ENCODE peak calls at places on chromosomes 12 and 14, in ten cellular contexts. Y is hepatocyte; H is aorta; E is thoracic aorta; R is ovary; M is mesendoderm; L is cardiac muscle cell; N is sigmoid colon; P is CD8-positive, alpha-beta memory T cell; X is Peyer's patch. V is an unnamed sample.

GRCh38 chr14:93045965-93046695 is 69.6 kb downstream of the ITPK1 start:
- DNase-seq in Y (peak; percentile 66), H (no peak), E (no peak), R (no peak), M (no peak), L (peak; percentile 66), N (no peak), P (no peak), X (no peak), V (no peak)

GRCh38 chr14:60064491-60065072 is 27.1 kb upstream of the PCNX4 start:
- DNase-seq in Y (peak; percentile 19), H (no peak), E (no peak), R (no peak), M (peak; percentile 13), L (peak; percentile 63), N (no peak), P (no peak), X (no peak), V (no peak)

GRCh38 chr12:38934078-38934584 is 28.7 kb upstream of the CPNE8 start:
- DNase-seq in Y (no peak), H (no peak), E (no peak), R (no peak), M (peak; percentile 3), L (no peak), N (no peak), P (no peak), X (no peak), V (no peak)

GRCh38 chr12:31645944-31646343 is 13.5 kb upstream of the ETFBKMT start:
- DNase-seq in Y (no peak), H (no peak), E (no peak), R (no peak), M (no peak), L (no peak), N (no peak), P (no peak), X (no peak), V (no peak)

GRCh38 chr12:65695077-65695865 is 129.0 kb upstream of the HMGA2 start:
- DNase-seq in Y (peak; percentile 69), H (peak; percentile 73), E (peak; percentile 15), R (no peak), M (peak; percentile 22), L (peak; percentile 95), N (no peak), P (no peak), X (peak; percentile 56), V (no peak)

GRCh38 chr14:105499256-105500035 is 8.4 kb downstream of the TEDC1 start:
- DNase-seq in Y (no peak), H (peak; percentile 31), E (no peak), R (no peak), M (no peak), L (no peak), N (peak; percentile 73), P (no peak), X (no peak), V (no peak)

GRCh38 chr12:119911147-119911546 is 34.0 kb upstream of the CIT start:
- DNase-seq in Y (no peak), H (no peak), E (no peak), R (no peak), M (no peak), L (peak; percentile 3), N (no peak), P (no peak), X (no peak), V (no peak)

GRCh38 chr14:98834119-98834518 is 437.9 kb downstream of the BCL11B start:
- DNase-seq in Y (no peak), H (no peak), E (no peak), R (no peak), M (no peak), L (no peak), N (no peak), P (no peak), X (no peak), V (no peak)

GRCh38 chr12:120618954-120619615 is 21.3 kb upstream of the CABP1 start:
- DNase-seq in Y (no peak), H (no peak), E (no peak), R (no peak), M (no peak), L (no peak), N (no peak), P (no peak), X (no peak), V (no peak)

GRCh38 chr12:66055837-66056319 is 74.7 kb downstream of the LLPH start:
- DNase-seq in Y (no peak), H (no peak), E (no peak), R (no peak), M (no peak), L (no peak), N (no peak), P (no peak), X (no peak), V (no peak)

GRCh38 chr14:105498430-105499255 is 7.6 kb downstream of the TEDC1 start:
- DNase-seq in Y (no peak), H (peak; percentile 47), E (no peak), R (no peak), M (no peak), L (no peak), N (peak; percentile 56), P (no peak), X (no peak), V (no peak)

GRCh38 chr14:100765991-100766390 is 39.3 kb downstream of the DLK1 start:
- DNase-seq in Y (no peak), H (no peak), E (no peak), R (no peak), M (no peak), L (no peak), N (peak; percentile 19), P (no peak), X (no peak), V (no peak)

GRCh38 chr14:100765296-100765695 is 38.6 kb downstream of the DLK1 start:
- DNase-seq in Y (no peak), H (no peak), E (no peak), R (no peak), M (no peak), L (no peak), N (peak; percentile 19), P (no peak), X (no peak), V (no peak)

GRCh38 chr14:100769035-100769939 is 42.6 kb downstream of the DLK1 start:
- DNase-seq in Y (no peak), H (no peak), E (no peak), R (no peak), M (no peak), L (no peak), N (peak; percentile 48), P (no peak), X (no peak), V (no peak)

GRCh38 chr14:100767788-100768536 is 41.3 kb downstream of the DLK1 start:
- DNase-seq in Y (no peak), H (no peak), E (no peak), R (no peak), M (no peak), L (no peak), N (peak; percentile 24), P (no peak), X (no peak), V (no peak)

DNA sequence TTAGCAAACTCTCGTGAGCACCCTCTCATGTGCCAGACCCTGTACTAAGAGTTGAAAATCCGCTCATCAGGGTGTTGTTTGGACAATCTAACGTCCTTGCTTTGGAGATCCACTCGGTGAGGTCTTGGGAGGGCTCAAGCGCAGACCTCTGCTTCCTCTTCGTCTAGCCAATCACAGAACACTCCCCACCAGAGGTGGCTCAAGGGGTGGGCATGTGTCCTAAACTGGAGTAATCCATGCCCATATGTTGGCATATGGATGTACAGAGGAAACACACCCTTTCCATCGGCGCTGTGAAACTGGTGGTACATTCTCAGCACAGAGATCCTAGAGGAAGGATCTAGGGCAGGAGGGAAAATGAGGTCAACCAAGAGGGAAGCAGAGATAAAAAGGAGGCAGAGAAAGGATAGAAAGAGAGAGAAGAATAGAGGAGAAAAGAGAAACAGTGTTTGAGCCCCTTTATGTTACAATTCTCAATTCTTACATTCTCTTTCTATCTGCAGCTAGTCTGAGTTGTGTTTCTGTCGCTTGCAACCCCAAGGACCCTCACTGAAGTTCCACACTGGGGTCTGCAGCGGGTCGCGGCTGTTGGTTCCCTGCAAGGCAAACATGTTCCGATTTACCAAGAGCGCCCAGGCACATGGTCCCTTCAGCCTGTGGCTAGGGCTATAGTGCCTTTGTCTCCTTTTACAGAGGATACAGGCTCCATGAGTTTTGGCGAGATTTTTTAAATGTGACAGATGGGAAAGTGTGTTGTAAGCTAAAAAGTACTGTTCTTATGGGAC is 40.5 kb downstream of the DLK1 start:
- DNase-seq in Y (no peak), H (no peak), E (no peak), R (no peak), M (no peak), L (no peak), N (peak; percentile 27), P (no peak), X (no peak), V (no peak)
- H3K27me3 ChIP-seq in Y (no peaks in the 10 kb centered on the region), H (no peaks in the 10 kb centered on the region), E (no peaks in the 10 kb centered on the region), R (no peaks in the 10 kb centered on the region), M (no peaks in the 10 kb centered on the region), L (no peaks in the 10 kb centered on the region), N (no peaks in the 10 kb centered on the region), P (no peaks in the 10 kb centered on the region), X (no peaks in the 10 kb centered on the region), V (no peaks in the 10 kb centered on the region)

DNA sequence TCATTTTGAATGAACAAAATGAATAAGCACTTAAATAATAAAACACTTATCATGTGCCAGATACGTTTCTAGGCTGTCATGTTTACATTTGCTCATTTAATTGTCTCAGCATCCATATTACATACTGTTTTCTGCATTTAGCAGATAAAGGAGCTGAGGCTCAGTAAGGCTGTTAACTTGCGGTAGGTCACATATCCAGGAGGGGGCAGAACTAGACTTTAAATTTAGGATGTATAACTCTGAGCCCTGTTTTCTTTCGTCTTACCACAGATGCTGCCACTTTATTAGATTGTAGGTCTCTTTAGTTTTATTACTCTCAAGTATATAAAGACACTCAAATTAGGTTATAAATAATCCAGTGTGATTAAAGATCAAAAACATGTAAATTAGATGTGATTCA is 17.7 kb downstream of the IRAK4 start:
- DNase-seq in Y (peak; percentile 46), H (no peak), E (no peak), R (no peak), M (peak; percentile 46), L (peak; percentile 47), N (no peak), P (no peak), X (no peak), V (peak; percentile 15)
- H3K36me3 ChIP-seq in Y (no peaks in the 10 kb centered on the region), H (peaks cover 4% of the 10 kb centered on the region), E (peaks cover 12% of the 10 kb centered on the region), R (no peaks in the 10 kb centered on the region), M (no peaks in the 10 kb centered on the region), L (no peaks in the 10 kb centered on the region), N (no peaks in the 10 kb centered on the region), P (peaks cover 43% of the 10 kb centered on the region), X (no peaks in the 10 kb centered on the region), V (no peaks in the 10 kb centered on the region)

DNA sequence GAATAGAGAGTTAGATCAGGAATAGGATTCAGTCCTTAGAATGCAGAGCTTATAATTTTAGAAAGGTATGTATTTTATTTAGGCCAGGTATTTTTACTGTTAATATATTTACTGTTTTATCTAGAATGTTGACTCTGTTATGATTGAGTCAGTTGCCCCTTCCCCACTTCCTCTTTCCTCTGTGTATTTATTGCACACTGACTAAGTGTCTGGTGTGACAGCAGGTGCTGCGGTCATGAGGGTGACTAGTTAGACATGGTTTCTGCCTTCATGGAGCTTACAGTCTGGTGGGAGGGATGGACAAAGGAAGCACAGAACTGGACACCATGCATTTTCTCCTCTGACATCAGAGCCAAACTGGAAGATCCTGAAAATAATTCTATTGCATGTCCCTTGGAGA is 159.8 kb downstream of the CACNA1C start:
- DNase-seq in Y (no peak), H (no peak), E (no peak), R (no peak), M (no peak), L (no peak), N (no peak), P (no peak), X (no peak), V (no peak)
- H3K4me3 ChIP-seq in Y (no peak overlapping the region), H (no peak overlapping the region), E (no peak overlapping the region), R (no peak overlapping the region), M (no peak overlapping the region), L (no peak overlapping the region), N (no peak overlapping the region), P (no peak overlapping the region), X (no peak overlapping the region), V (no peak overlapping the region)

GRCh38 chr14:87305345-87305744 is 687.6 kb downstream of the GALC start:
- DNase-seq in Y (no peak), H (no peak), E (no peak), R (no peak), M (no peak), L (no peak), N (no peak), P (no peak), X (no peak), V (no peak)
- H3K27me3 ChIP-seq in Y (no peaks in the 10 kb centered on the region), H (no peaks in the 10 kb centered on the region), E (no peaks in the 10 kb centered on the region), R (no peaks in the 10 kb centered on the region), M (no peaks in the 10 kb centered on the region), L (no peaks in the 10 kb centered on the region), N (no peaks in the 10 kb centered on the region), P (no peaks in the 10 kb centered on the region), X (no peaks in the 10 kb centered on the region), V (no peaks in the 10 kb centered on the region)

V was measured in HAP-1.